ENCODE peak calls at places on chromosomes 11 and 22, in four cellular contexts. F is SK-N-SH, U is HepG2, D is K562. A is an unnamed sample.

GRCh38 chr22:23237201-23237798 is 57.0 kb downstream of the BCR start:
- DNase-seq in F (no peak), U (no peak), D (peak; percentile 60), A (no peak)

GRCh38 chr11:94002226-94002625 is 18.9 kb upstream of the HEPHL1 start:
- DNase-seq in F (no peak), U (no peak), D (no peak), A (no peak)

GRCh38 chr11:81224396-81224795 is 1509.3 kb downstream of the FAM181B start:
- DNase-seq in F (no peak), U (no peak), D (no peak), A (no peak)

GRCh38 chr22:25485626-25486545 is 78.6 kb upstream of the GRK3 start:
- DNase-seq in F (no peak), U (no peak), D (no peak), A (no peak)

GRCh38 chr22:49062155-49063039 is 765.3 kb downstream of the BRD1 start:
- DNase-seq in F (no peak), U (no peak), D (no peak), A (no peak)

GRCh38 chr11:7307836-7308235 is 56.1 kb downstream of the SYT9 start:
- DNase-seq in F (no peak), U (no peak), D (no peak), A (no peak)

GRCh38 chr11:74397531-74398243 is 546 bp downstream of the PGM2L1 start:
- DNase-seq in F (peak; percentile 69), U (peak; percentile 21), D (peak; percentile 47), A (peak; percentile 48)

GRCh38 chr22:42645938-42646568 is 3.1 kb downstream of the CYB5R3 start:
- DNase-seq in F (no peak), U (no peak), D (no peak), A (no peak)

GRCh38 chr11:67482736-67483497 is at the start of gene AIP:
- DNase-seq in F (peak; percentile 98), U (peak; percentile 95), D (peak; percentile 99), A (peak; percentile 96)

GRCh38 chr11:66119348-66120133 is 49.5 kb downstream of the PACS1 start:
- DNase-seq in F (peak; percentile 61), U (peak; percentile 95), D (no peak), A (peak; percentile 55)

GRCh38 chr22:30459206-30460052 is 12.4 kb downstream of the SEC14L3 start:
- DNase-seq in F (no peak), U (peak; percentile 12), D (peak; percentile 47), A (no peak)

GRCh38 chr11:33475999-33476398 is 218.8 kb downstream of the HIPK3 start:
- DNase-seq in F (peak; percentile 24), U (peak; percentile 37), D (peak; percentile 2), A (no peak)

GRCh38 chr11:10858505-10859360 is 880 bp upstream of the ZBED5 start:
- DNase-seq in F (peak; percentile 64), U (peak; percentile 50), D (peak; percentile 68), A (no peak)

GRCh38 chr11:33941637-33942160 is 49.8 kb upstream of the LMO2 start:
- DNase-seq in F (peak; percentile 56), U (no peak), D (peak; percentile 89), A (peak; percentile 18)

GRCh38 chr11:86160546-86161149 is 83.9 kb upstream of the EED start:
- DNase-seq in F (no peak), U (peak; percentile 76), D (no peak), A (no peak)

GRCh38 chr22:49951986-49952896 is 8.3 kb upstream of the PIM3 start:
- DNase-seq in F (no peak), U (peak; percentile 81), D (no peak), A (no peak)

GRCh38 chr11:34333787-34334186 is 24.0 kb downstream of the ABTB2 start:
- DNase-seq in F (no peak), U (no peak), D (no peak), A (no peak)

GRCh38 chr11:93099811-93100210 is 98.0 kb downstream of the SLC36A4 start:
- DNase-seq in F (no peak), U (no peak), D (no peak), A (no peak)

GRCh38 chr11:124310746-124311145 is 3.0 kb downstream of the OR8D1 start:
- DNase-seq in F (no peak), U (no peak), D (no peak), A (no peak)

GRCh38 chr22:40128989-40129388 is 48.7 kb upstream of the TNRC6B start:
- DNase-seq in F (no peak), U (no peak), D (no peak), A (no peak)

GRCh38 chr11:27444801-27445215 is 27.8 kb downstream of the LGR4 start:
- DNase-seq in F (no peak), U (peak; percentile 28), D (peak; percentile 43), A (no peak)

GRCh38 chr22:17300926-17301325 is 68.3 kb upstream of the CECR2 start:
- DNase-seq in F (no peak), U (no peak), D (no peak), A (no peak)

GRCh38 chr11:114058871-114059277 is 637 bp upstream of the ZBTB16 start:
- DNase-seq in F (no peak), U (no peak), D (no peak), A (no peak)

GRCh38 chr11:14583252-14584105 is 60.1 kb upstream of the PDE3B start:
- DNase-seq in F (peak; percentile 66), U (peak; percentile 85), D (no peak), A (no peak)

GRCh38 chr11:126115820-126116319 is 53.2 kb upstream of the CDON start:
- DNase-seq in F (peak; percentile 62), U (peak; percentile 93), D (peak; percentile 23), A (peak; percentile 7)

GRCh38 chr11:27858901-27859300 is 158.6 kb upstream of the BDNF start:
- DNase-seq in F (no peak), U (no peak), D (no peak), A (no peak)

GRCh38 chr11:18172686-18173085 is at the start of gene MRGPRX4:
- DNase-seq in F (no peak), U (peak; percentile 47), D (no peak), A (no peak)

GRCh38 chr11:18168372-18168771 is 4.3 kb upstream of the MRGPRX4 start:
- DNase-seq in F (no peak), U (no peak), D (no peak), A (no peak)

GRCh38 chr11:18171377-18172000 is 1.1 kb upstream of the MRGPRX4 start:
- DNase-seq in F (peak; percentile 55), U (peak; percentile 53), D (peak; percentile 42), A (peak; percentile 23)

DNA sequence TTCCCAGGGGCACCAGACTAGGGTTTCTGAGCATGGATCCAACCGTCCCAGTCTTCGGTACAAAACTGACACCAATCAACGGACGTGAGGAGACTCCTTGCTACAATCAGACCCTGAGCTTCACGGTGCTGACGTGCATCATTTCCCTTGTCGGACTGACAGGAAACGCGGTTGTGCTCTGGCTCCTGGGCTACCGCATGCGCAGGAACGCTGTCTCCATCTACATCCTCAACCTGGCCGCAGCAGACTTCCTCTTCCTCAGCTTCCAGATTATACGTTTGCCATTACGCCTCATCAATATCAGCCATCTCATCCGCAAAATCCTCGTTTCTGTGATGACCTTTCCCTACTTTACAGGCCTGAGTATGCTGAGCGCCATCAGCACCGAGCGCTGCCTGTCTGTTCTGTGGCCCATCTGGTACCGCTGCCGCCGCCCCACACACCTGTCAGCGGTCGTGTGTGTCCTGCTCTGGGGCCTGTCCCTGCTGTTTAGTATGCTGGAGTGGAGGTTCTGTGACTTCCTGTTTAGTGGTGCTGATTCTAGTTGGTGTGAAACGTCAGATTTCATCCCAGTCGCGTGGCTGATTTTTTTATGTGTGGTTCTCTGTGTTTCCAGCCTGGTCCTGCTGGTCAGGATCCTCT is 709 bp downstream of the MRGPRX4 start:
- DNase-seq in F (no peak), U (no peak), D (no peak), A (no peak)
- H2AFZ ChIP-seq in F (no peak overlapping the region), U (no peak overlapping the region), D (no peak overlapping the region), A (no peak overlapping the region)

GRCh38 chr11:64268687-64269379 is 15.6 kb downstream of the BAD start:
- DNase-seq in F (peak; percentile 77), U (peak; percentile 33), D (peak; percentile 79), A (no peak)
- TF ChIP-seq POLR2AphosphoS5 in F (peak; percentile 41), U (no peak), D (peak; percentile 26), A (peak; percentile 10)

GRCh38 chr11:104772806-104773241 is 125.4 kb downstream of the CASP12 start:
- DNase-seq in F (peak; percentile 19), U (no peak), D (no peak), A (peak; percentile 6)
- H2AFZ ChIP-seq in F (no peak overlapping the region), U (no peak overlapping the region), D (no peak overlapping the region), A (peak overlapping the region; percentile 43)

DNA sequence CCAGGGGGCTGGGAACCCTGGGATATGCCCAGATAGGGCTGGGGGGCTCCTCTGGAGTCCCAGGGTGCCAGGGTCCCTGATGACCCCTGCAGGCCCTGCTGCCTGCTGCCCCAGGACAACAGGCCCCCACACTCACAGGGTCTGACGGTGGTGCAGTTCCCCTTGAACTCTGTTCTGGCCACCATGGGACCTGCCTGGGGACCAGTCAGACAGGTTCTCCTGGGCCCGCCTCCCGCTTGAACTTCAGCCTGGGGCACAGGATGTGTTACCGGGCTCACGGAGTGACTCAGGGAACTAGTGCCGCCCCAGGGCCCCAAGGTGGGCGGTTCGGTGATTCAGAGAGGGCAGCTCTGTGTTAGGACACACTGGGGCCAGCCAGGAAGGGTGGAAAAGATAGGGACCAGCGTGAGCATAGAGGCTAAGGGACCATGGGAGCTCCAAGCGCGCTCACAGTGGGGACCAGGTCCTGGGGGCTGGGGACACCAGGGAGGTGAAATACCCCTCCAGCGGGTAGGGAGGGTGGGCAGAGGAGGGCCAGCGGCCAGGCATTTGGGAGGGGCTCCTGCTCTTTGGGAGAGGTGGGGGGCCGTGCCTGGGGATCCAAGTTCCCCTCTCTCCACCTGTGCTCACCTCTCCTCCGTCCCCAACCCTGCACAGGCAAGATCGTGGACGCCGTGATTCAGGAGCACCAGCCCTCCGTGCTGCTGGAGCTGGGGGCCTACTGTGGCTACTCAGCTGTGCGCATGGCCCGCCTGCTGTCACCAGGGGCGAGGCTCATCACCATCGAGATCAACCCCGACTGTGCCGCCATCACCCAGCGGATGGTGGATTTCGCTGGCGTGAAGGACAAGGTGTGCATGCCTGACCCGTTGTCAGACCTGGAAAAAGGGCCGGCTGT is 21.5 kb upstream of the TXNRD2 start:
- DNase-seq in F (no peak), U (peak; percentile 93), D (no peak), A (peak; percentile 86)
- TF ChIP-seq POLR2AphosphoS5 in F (no peak), U (peak; percentile 50), D (no peak), A (peak; percentile 57)

DNA sequence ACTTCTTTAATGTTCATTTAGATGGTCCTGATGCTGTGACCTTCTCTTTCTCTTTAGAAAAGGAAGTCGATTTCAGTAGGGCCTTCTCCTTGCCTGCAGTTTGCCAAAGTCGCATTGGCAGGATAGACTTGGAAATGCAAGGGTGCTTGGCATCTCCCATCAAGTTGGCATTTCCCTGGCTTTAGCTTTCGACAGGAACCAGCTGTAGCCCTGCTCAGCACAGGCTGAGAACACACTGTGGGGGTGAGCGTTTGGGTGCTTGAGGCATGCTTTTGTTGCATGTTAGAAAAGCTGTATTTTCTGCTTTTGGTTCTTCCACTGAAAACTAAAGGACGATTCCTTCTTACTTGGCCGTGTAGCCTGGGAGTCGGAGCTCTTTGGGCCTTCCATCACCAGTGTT is 37.7 kb downstream of the LDLRAD3 start:
- DNase-seq in F (no peak), U (no peak), D (no peak), A (no peak)
- H2AFZ ChIP-seq in F (no peak overlapping the region), U (no peak overlapping the region), D (no peak overlapping the region), A (no peak overlapping the region)